ENCODE peak calls at places on chromosome 2, in seven cellular contexts. Z is sigmoid colon, K is stomach, T is foreskin fibroblast, X is endothelial cell, P is IMR-90, L is A549. C is an unnamed sample.
A peak's percentile ranks its signal among the peaks of the same experiment; 100 is the strongest.

GRCh38 chr2:90069290-90069894 is 1377.9 kb downstream of the RPIA start:
- DNase-seq in Z (no peak), K (peak; percentile 33), T (no peak), X (peak; percentile 54), P (no peak), L (peak; percentile 26), C (peak; percentile 72)

GRCh38 chr2:12441750-12442626 is 274.7 kb upstream of the TRIB2 start:
- DNase-seq in Z (no peak), K (no peak), T (no peak), X (no peak), P (no peak), L (no peak), C (no peak)

GRCh38 chr2:168316073-168316440 is 68.7 kb upstream of the STK39 start:
- DNase-seq in Z (no peak), K (no peak), T (no peak), X (no peak), P (peak; percentile 10), L (no peak), C (no peak)

GRCh38 chr2:46334389-46335345 is 37.5 kb downstream of the EPAS1 start:
- DNase-seq in Z (no peak), K (no peak), T (peak; percentile 96), X (no peak), P (peak; percentile 98), L (no peak), C (no peak)

GRCh38 chr2:26602575-26602974 is 38.6 kb downstream of the CIB4 start:
- DNase-seq in Z (no peak), K (no peak), T (no peak), X (no peak), P (no peak), L (no peak), C (no peak)

GRCh38 chr2:151632993-151633592 is 101.2 kb downstream of the NEB start:
- DNase-seq in Z (no peak), K (no peak), T (no peak), X (no peak), P (peak; percentile 22), L (no peak), C (no peak)

GRCh38 chr2:98343371-98343770 is 2.9 kb upstream of the CNGA3 start:
- DNase-seq in Z (no peak), K (no peak), T (no peak), X (no peak), P (no peak), L (no peak), C (no peak)

GRCh38 chr2:135960598-135961551 is 24.6 kb downstream of the DARS1 start:
- DNase-seq in Z (no peak), K (no peak), T (no peak), X (peak; percentile 10), P (peak; percentile 80), L (no peak), C (no peak)

GRCh38 chr2:112187046-112187715 is 49.0 kb downstream of the FBLN7 start:
- DNase-seq in Z (no peak), K (no peak), T (no peak), X (no peak), P (no peak), L (no peak), C (no peak)

GRCh38 chr2:233267516-233268245 is 16.2 kb downstream of the ATG16L1 start:
- DNase-seq in Z (no peak), K (peak; percentile 43), T (no peak), X (no peak), P (no peak), L (no peak), C (no peak)

GRCh38 chr2:241798081-241798630 is 10.8 kb upstream of the NEU4 start:
- DNase-seq in Z (peak; percentile 61), K (peak; percentile 22), T (no peak), X (peak; percentile 2), P (no peak), L (no peak), C (peak; percentile 53)

GRCh38 chr2:63486861-63487290 is 101.4 kb downstream of the WDPCP start:
- DNase-seq in Z (no peak), K (no peak), T (no peak), X (no peak), P (no peak), L (no peak), C (no peak)

GRCh38 chr2:128735296-128735960 is 416.8 kb upstream of the HS6ST1 start:
- DNase-seq in Z (no peak), K (no peak), T (no peak), X (no peak), P (no peak), L (no peak), C (no peak)

GRCh38 chr2:55158111-55158814 is 73.8 kb downstream of the CLHC1 start:
- DNase-seq in Z (no peak), K (peak; percentile 69), T (no peak), X (no peak), P (no peak), L (no peak), C (no peak)

GRCh38 chr2:139773720-139774277 is 993.6 kb upstream of the NXPH2 start:
- DNase-seq in Z (no peak), K (no peak), T (no peak), X (no peak), P (no peak), L (no peak), C (no peak)

GRCh38 chr2:144798019-144798418 is 278.1 kb upstream of the ZEB2 start:
- DNase-seq in Z (no peak), K (no peak), T (no peak), X (no peak), P (no peak), L (no peak), C (no peak)

GRCh38 chr2:127106457-127106997 is 427 bp downstream of the BIN1 start:
- DNase-seq in Z (peak; percentile 80), K (peak; percentile 38), T (no peak), X (peak; percentile 41), P (peak; percentile 10), L (no peak), C (peak; percentile 73)

GRCh38 chr2:127105656-127106456 is 1.1 kb downstream of the BIN1 start:
- DNase-seq in Z (peak; percentile 76), K (no peak), T (peak; percentile 43), X (no peak), P (peak; percentile 61), L (no peak), C (peak; percentile 77)

GRCh38 chr2:127106998-127107621 is at the start of gene BIN1:
- DNase-seq in Z (peak; percentile 92), K (peak; percentile 89), T (peak; percentile 90), X (peak; percentile 89), P (peak; percentile 82), L (peak; percentile 93), C (peak; percentile 96)

GRCh38 chr2:127108090-127108523 is 1.2 kb upstream of the BIN1 start:
- DNase-seq in Z (peak; percentile 46), K (no peak), T (no peak), X (no peak), P (no peak), L (no peak), C (no peak)

DNA sequence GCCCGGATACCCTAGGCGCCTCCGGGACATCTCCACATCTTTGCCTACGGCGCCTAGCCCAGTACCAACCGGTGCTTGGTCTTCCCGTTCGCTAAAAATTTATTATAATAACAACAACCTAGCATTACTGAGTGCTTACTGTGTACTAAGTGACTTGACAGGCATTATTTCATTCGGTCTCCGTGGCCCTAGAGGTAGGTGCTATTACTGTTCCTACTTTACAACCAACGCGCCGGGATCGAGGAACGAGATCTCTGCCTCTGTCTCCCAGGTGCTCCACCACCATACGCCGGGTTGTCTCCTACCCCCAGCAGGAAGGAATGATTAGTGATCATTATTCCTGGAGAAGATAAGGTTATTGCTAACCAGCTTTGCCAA is 657 bp upstream of the BIN1 start:
- DNase-seq in Z (peak; percentile 62), K (no peak), T (no peak), X (no peak), P (no peak), L (peak; percentile 84), C (no peak)
- TF ChIP-seq CTCF in Z (no peak), K (no peak), T (no peak), X (peak; percentile 51), P (no peak), L (no peak), C (peak; percentile 18)

GRCh38 chr2:32977228-32977758 is 30.5 kb downstream of the LTBP1 start:
- DNase-seq in Z (peak; percentile 66), K (peak; percentile 90), T (no peak), X (no peak), P (no peak), L (no peak), C (no peak)
- TF ChIP-seq CTCF in Z (no peak), K (no peak), T (no peak), X (no peak), P (no peak), L (no peak), C (no peak)

DNA sequence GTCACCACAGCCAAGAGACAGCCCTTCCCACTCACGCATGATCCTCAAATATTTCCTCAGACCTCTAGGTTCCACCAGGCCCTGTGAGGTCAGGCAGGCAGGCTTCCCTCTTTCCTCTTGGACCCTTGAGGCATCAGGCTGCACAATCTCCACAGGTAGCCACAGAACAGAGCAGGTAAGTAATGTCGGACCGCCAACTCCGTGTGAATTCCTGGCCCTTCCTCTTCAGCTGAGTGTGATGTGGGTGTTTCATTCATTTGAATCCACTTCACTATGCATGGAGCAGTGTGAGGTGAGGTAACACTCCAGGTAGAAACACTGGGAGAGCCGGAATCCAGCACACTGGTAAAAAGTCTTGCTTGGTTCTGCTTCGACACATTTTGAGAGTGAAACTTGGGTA is 44.0 kb downstream of the MRPL35 start:
- DNase-seq in Z (peak; percentile 13), K (no peak), T (no peak), X (no peak), P (no peak), L (no peak), C (no peak)
- TF ChIP-seq CTCF in Z (no peak), K (no peak), T (no peak), X (no peak), P (no peak), L (no peak), C (no peak)

GRCh38 chr2:188979730-188980123 is 5.6 kb downstream of the COL3A1 start:
- DNase-seq in Z (no peak), K (no peak), T (no peak), X (no peak), P (no peak), L (no peak), C (no peak)

GRCh38 chr2:188984680-188985079 is 10.5 kb downstream of the COL3A1 start:
- DNase-seq in Z (no peak), K (no peak), T (peak; percentile 82), X (no peak), P (peak; percentile 93), L (no peak), C (no peak)

GRCh38 chr2:188983427-188984101 is 9.4 kb downstream of the COL3A1 start:
- DNase-seq in Z (no peak), K (no peak), T (no peak), X (no peak), P (peak; percentile 78), L (no peak), C (no peak)

GRCh38 chr2:188986839-188987238 is 12.7 kb downstream of the COL3A1 start:
- DNase-seq in Z (no peak), K (no peak), T (no peak), X (no peak), P (peak; percentile 51), L (no peak), C (no peak)

DNA sequence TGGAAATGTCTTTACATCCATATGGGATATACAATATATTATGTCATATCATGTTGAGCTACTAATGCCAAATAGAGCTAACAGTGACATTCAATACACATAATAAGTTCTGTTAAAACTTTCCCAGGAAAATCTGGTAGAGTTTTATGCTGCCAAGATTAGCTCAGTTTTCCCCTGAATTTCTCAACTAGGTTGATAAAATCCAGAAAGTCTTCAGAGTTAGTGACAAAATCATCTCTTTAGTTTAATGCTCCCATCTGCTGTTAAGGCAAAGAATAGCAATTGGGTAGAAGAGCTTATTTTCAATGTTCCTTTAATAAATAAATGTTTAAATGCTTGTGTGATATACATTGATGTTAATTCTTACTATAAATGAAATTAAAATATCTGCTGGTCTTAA is 10.0 kb downstream of the COL3A1 start:
- DNase-seq in Z (no peak), K (no peak), T (no peak), X (no peak), P (peak; percentile 71), L (no peak), C (no peak)
- TF ChIP-seq CTCF in Z (peak; percentile 47), K (no peak), T (peak; percentile 40), X (no peak), P (peak; percentile 53), L (peak; percentile 41), C (peak; percentile 22)